ENCODE peak calls at places on chromosomes 7 and 10, in nine cellular contexts. S is DMS153; B is cardiac muscle cell; F is NCI-H748 treated with DMSO at 0.1 percent for 48 hours; O is NCI-H2107; K is NCI-H2029; P is fibroblast of pulmonary artery; C is cerebellar cortex; Y is activated CD8-positive, alpha-beta memory T cell treated with anti-CD3 and anti-CD28 coated beads for 4 hours. R is an unnamed sample.

GRCh38 chr7:26777383-26777782 is 87.0 kb downstream of the SKAP2 start:
- DNase-seq in S (no peak), B (no peak), F (no peak), O (no peak), K (no peak), P (no peak), C (no peak), Y (no peak), R (no peak)

GRCh38 chr10:5297466-5297865 is 67.3 kb upstream of the UCN3 start:
- DNase-seq in S (no peak), B (peak), F (no peak), O (no peak), K (no peak), P (peak), C (no peak), Y (no peak), R (peak)

GRCh38 chr7:128910569-128910945 is at the start of gene KCP:
- DNase-seq in S (no peak), B (no peak), F (no peak), O (no peak), K (no peak), P (no peak), C (peak), Y (no peak), R (no peak)

GRCh38 chr7:99623091-99623693 is 6.4 kb downstream of the ZSCAN25 start:
- DNase-seq in S (no peak), B (no peak), F (no peak), O (no peak), K (no peak), P (no peak), C (no peak), Y (no peak), R (no peak)

GRCh38 chr7:85000973-85001372 is 185.9 kb downstream of the SEMA3D start:
- DNase-seq in S (no peak), B (no peak), F (no peak), O (peak), K (peak), P (no peak), C (no peak), Y (no peak), R (no peak)

GRCh38 chr10:45418859-45419672 is 45.0 kb downstream of the ALOX5 start:
- DNase-seq in S (peak), B (peak), F (no peak), O (no peak), K (peak), P (peak), C (peak), Y (peak), R (peak)

GRCh38 chr7:98870807-98871491 is 1.1 kb upstream of the TMEM130 start:
- DNase-seq in S (no peak), B (no peak), F (no peak), O (no peak), K (no peak), P (no peak), C (no peak), Y (no peak), R (no peak)

GRCh38 chr10:43250625-43250924 is 16.3 kb downstream of the RASGEF1A start:
- DNase-seq in S (no peak), B (no peak), F (no peak), O (no peak), K (no peak), P (no peak), C (no peak), Y (no peak), R (no peak)

GRCh38 chr10:132788180-132788830 is 2.4 kb upstream of the NKX6-2 start:
- DNase-seq in S (no peak), B (peak), F (no peak), O (no peak), K (no peak), P (peak), C (no peak), Y (no peak), R (no peak)

R was measured in fibroblast of the aortic adventitia.